ENCODE peak calls at places on chromosomes 4 and X, in nine cellular contexts. U is transverse colon, Y is brain microvascular endothelial cell, Z is colonic mucosa, L is heart left ventricle, T is ovary, N is sigmoid colon, G is psoas muscle, E is right cardiac atrium. O is an unnamed sample.

GRCh38 chrX:3191821-3192220 is 150.6 kb downstream of the ARSF start:
- DNase-seq in N (no peak), Z (no peak), E (no peak), U (no peak), T (no peak), G (no peak), L (no peak), Y (no peak), O (no peak)

GRCh38 chr4:113738251-113738650 is 23.3 kb downstream of the CAMK2D start:
- DNase-seq in E (no peak), G (no peak), N (no peak), U (no peak), Z (no peak), T (no peak), L (no peak), Y (peak; percentile 26), O (no peak)

GRCh38 chr4:25090516-25090915 is 59.8 kb upstream of the LGI2 start:
- DNase-seq in L (no peak), U (no peak), Z (no peak), T (no peak), Y (peak; percentile 14), E (no peak), G (no peak), N (no peak), O (no peak)

GRCh38 chr4:31259119-31259518 is 539.0 kb downstream of the PCDH7 start:
- DNase-seq in G (no peak), E (no peak), T (no peak), N (no peak), U (no peak), Y (no peak), L (no peak), Z (no peak), O (no peak)

GRCh38 chr4:89419121-89419695 is 111.6 kb upstream of the GPRIN3 start:
- DNase-seq in G (no peak), L (no peak), E (no peak), Y (no peak), T (no peak), Z (no peak), N (no peak), U (no peak), O (no peak)

GRCh38 chr4:7701866-7702649 is 237.6 kb downstream of the AFAP1 start:
- DNase-seq in G (no peak), L (peak; percentile 56), Y (no peak), T (no peak), E (no peak), N (no peak), Z (no peak), U (no peak), O (no peak)

GRCh38 chr4:145234086-145234694 is 53.8 kb upstream of the OTUD4 start:
- DNase-seq in G (no peak), Z (peak; percentile 65), U (peak; percentile 59), E (no peak), L (no peak), Y (peak; percentile 58), N (no peak), T (no peak), O (peak; percentile 74)

GRCh38 chrX:150049647-150050046 is 111.4 kb upstream of the EOLA2 start:
- DNase-seq in T (no peak), E (no peak), Y (no peak), G (no peak), Z (no peak), U (no peak), L (no peak), N (no peak), O (no peak)

GRCh38 chr4:1235381-1236102 is 13.4 kb downstream of the CTBP1 start:
- DNase-seq in L (peak; percentile 51), Y (no peak), U (no peak), E (peak; percentile 35), Z (no peak), N (peak; percentile 59), T (peak; percentile 37), G (no peak), O (peak; percentile 7)

GRCh38 chr4:110926841-110927400 is 304.0 kb upstream of the PITX2 start:
- DNase-seq in T (no peak), U (no peak), L (no peak), N (no peak), E (no peak), G (no peak), Z (no peak), Y (no peak), O (no peak)

GRCh38 chr4:102787096-102787867 is 26.5 kb upstream of the MANBA start:
- DNase-seq in U (no peak), T (no peak), N (no peak), Y (peak; percentile 49), G (no peak), E (no peak), Z (no peak), L (no peak), O (no peak)

GRCh38 chr4:165994706-165995105 is 121.7 kb downstream of the TLL1 start:
- DNase-seq in G (no peak), N (no peak), Y (peak; percentile 34), L (no peak), U (no peak), T (no peak), E (no peak), Z (no peak), O (no peak)

GRCh38 chr4:123121241-123121907 is 199.0 kb upstream of the NUDT6 start:
- DNase-seq in E (no peak), L (no peak), Y (peak; percentile 64), Z (no peak), T (no peak), U (no peak), N (no peak), G (no peak), O (no peak)

GRCh38 chrX:72061091-72061490 is 70.6 kb downstream of the RTL5 start:
- DNase-seq in L (no peak), Y (no peak), G (no peak), T (no peak), E (no peak), N (no peak), Z (no peak), U (no peak), O (no peak)
- H3K27me3 ChIP-seq in L (no peaks in the 10 kb centered on the region), Y (peaks cover 2% of the 10 kb centered on the region), G (no peaks in the 10 kb centered on the region), T (no peaks in the 10 kb centered on the region), E (no peaks in the 10 kb centered on the region), N (no peaks in the 10 kb centered on the region), Z (no peaks in the 10 kb centered on the region), U (no peaks in the 10 kb centered on the region), O (no peaks in the 10 kb centered on the region)

GRCh38 chrX:130162094-130162493 is 3.5 kb downstream of the AIFM1 start:
- DNase-seq in Y (no peak), E (no peak), L (no peak), T (no peak), Z (no peak), G (no peak), N (no peak), U (no peak), O (no peak)
- H3K27me3 ChIP-seq in Y (no peaks in the 10 kb centered on the region), E (no peaks in the 10 kb centered on the region), L (no peaks in the 10 kb centered on the region), T (no peaks in the 10 kb centered on the region), Z (no peaks in the 10 kb centered on the region), G (no peaks in the 10 kb centered on the region), N (no peaks in the 10 kb centered on the region), U (no peaks in the 10 kb centered on the region), O (no peaks in the 10 kb centered on the region)

GRCh38 chrX:40102393-40103381 is 4.9 kb upstream of the BCOR start:
- DNase-seq in E (peak; percentile 48), T (no peak), Z (no peak), G (no peak), L (no peak), Y (no peak), U (no peak), N (no peak), O (no peak)
- H3K27me3 ChIP-seq in E (no peaks in the 10 kb centered on the region), T (no peaks in the 10 kb centered on the region), Z (peaks cover 38% of the 10 kb centered on the region), G (no peaks in the 10 kb centered on the region), L (no peaks in the 10 kb centered on the region), Y (no peaks in the 10 kb centered on the region), U (no peaks in the 10 kb centered on the region), N (peaks cover 26% of the 10 kb centered on the region), O (no peaks in the 10 kb centered on the region)

DNA sequence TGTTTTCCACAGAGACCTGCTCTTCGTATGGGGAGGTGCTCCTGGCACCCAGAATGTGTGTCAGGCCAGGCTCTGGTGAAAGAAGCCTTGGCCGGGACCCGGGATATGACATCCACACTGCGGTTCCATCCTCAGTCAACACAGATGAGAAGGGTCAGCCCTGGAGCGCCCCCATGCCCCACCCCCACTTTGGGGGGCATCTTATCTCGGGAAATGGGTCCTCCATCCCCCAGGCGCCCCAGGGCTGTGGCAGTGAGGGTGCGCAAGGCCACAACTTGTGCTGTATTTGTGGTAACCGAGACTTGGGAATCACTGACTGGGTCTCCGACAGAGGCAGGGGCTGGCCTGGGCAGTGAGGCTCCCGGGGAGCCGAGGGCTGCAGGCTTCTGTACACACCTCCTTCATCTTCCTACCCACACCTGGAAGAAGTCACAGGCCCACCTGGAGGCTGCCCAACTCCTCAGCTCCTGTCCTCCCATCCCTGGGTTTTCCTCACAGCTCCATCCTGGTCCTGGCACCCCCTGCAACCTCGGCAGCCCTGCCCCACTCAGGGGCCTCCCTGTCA is 8.0 kb downstream of the CFAP99 start:
- DNase-seq in U (no peak), E (no peak), Y (no peak), Z (no peak), N (no peak), G (no peak), L (peak; percentile 45), T (no peak), O (no peak)
- H3K27me3 ChIP-seq in U (peaks cover 21% of the 10 kb centered on the region), E (no peaks in the 10 kb centered on the region), Y (no peaks in the 10 kb centered on the region), Z (no peaks in the 10 kb centered on the region), N (no peaks in the 10 kb centered on the region), G (no peaks in the 10 kb centered on the region), L (peaks cover 6% of the 10 kb centered on the region), T (no peaks in the 10 kb centered on the region), O (no peaks in the 10 kb centered on the region)